ENCODE peak calls at places on chromosomes 12 and 14, in nine cellular contexts. O is neural crest cell; Q is HEK293T; F is gastrocnemius medialis; W is fibroblast of lung; G is NCI-H1105 treated with DMSO at 0.1 percent for 48 hours; A is tibial artery; N is effector memory CD8-positive, alpha-beta T cell; J is NCI-H1694. H is an unnamed sample.

GRCh38 chr14:68966872-68967301 is 12.2 kb downstream of the ACTN1 start:
- DNase-seq in G (no peak), J (no peak), N (no peak), Q (no peak), F (no peak), A (no peak), W (no peak), O (no peak), H (no peak)

GRCh38 chr12:89619764-89620163 is 88.9 kb downstream of the ATP2B1 start:
- DNase-seq in W (no peak), Q (no peak), A (no peak), O (no peak), N (no peak), J (no peak), F (no peak), G (no peak), H (no peak)

GRCh38 chr14:60160422-60160821 is 4.8 kb downstream of the DHRS7 start:
- DNase-seq in A (no peak), W (no peak), J (no peak), Q (no peak), O (no peak), N (no peak), F (no peak), G (no peak), H (no peak)

GRCh38 chr14:51157012-51157411 is 62.1 kb upstream of the TRIM9 start:
- DNase-seq in W (no peak), N (no peak), J (peak; percentile 68), O (no peak), Q (peak; percentile 12), G (peak; percentile 75), A (no peak), F (no peak), H (peak; percentile 21)

GRCh38 chr12:107404981-107405380 is 280.6 kb upstream of the PWP1 start:
- DNase-seq in W (peak; percentile 44), A (no peak), N (no peak), G (peak; percentile 63), Q (peak; percentile 44), F (no peak), O (no peak), J (peak; percentile 14), H (peak; percentile 37)

GRCh38 chr14:21023174-21023573 is 1.7 kb downstream of the NDRG2 start:
- DNase-seq in J (no peak), Q (no peak), F (peak; percentile 49), O (no peak), A (no peak), G (no peak), W (no peak), N (no peak), H (no peak)

GRCh38 chr12:26803552-26803951 is 29.4 kb downstream of the ITPR2 start:
- DNase-seq in G (no peak), Q (no peak), N (no peak), A (no peak), F (no peak), O (no peak), W (peak; percentile 83), J (no peak), H (no peak)

GRCh38 chr12:130787445-130788410 is 51.3 kb downstream of the STX2 start:
- DNase-seq in F (no peak), O (no peak), G (no peak), A (no peak), Q (no peak), W (peak; percentile 76), N (no peak), J (no peak), H (no peak)

GRCh38 chr12:8675471-8676083 is 13.0 kb upstream of the MFAP5 start:
- DNase-seq in W (no peak), G (no peak), F (no peak), N (no peak), J (no peak), A (no peak), O (no peak), Q (no peak), H (no peak)

GRCh38 chr14:64612021-64612380 is 62.2 kb downstream of the PPP1R36 start:
- DNase-seq in G (no peak), F (no peak), J (no peak), O (no peak), Q (no peak), A (no peak), N (no peak), W (peak; percentile 93), H (no peak)

GRCh38 chr12:69935651-69936100 is 110.6 kb downstream of the MYRFL start:
- DNase-seq in W (no peak), O (peak; percentile 22), F (no peak), J (peak; percentile 73), G (no peak), Q (no peak), A (no peak), N (no peak), H (peak; percentile 94)

GRCh38 chr14:75279153-75279738 is 618 bp downstream of the FOS start:
- DNase-seq in J (peak; percentile 29), W (peak; percentile 86), A (peak; percentile 74), G (peak; percentile 66), O (peak; percentile 33), Q (peak; percentile 32), N (no peak), F (peak; percentile 63), H (peak; percentile 58)

GRCh38 chr14:61218765-61219164 is 62.4 kb downstream of the TMEM30B start:
- DNase-seq in N (no peak), Q (no peak), W (no peak), J (no peak), O (no peak), G (no peak), F (peak; percentile 47), A (peak; percentile 39), H (no peak)

GRCh38 chr14:79670811-79671210 is 540.5 kb downstream of the DIO2 start:
- DNase-seq in O (no peak), J (peak; percentile 27), F (no peak), A (no peak), W (no peak), N (no peak), G (no peak), Q (no peak), H (peak; percentile 65)

GRCh38 chr14:99156026-99156425 is 116.0 kb downstream of the BCL11B start:
- DNase-seq in F (no peak), W (no peak), G (no peak), A (peak; percentile 7), J (no peak), N (no peak), Q (no peak), O (no peak), H (no peak)

GRCh38 chr12:123237646-123238329 is 4.6 kb downstream of the MTRFR start:
- DNase-seq in J (peak; percentile 46), A (peak; percentile 76), N (peak; percentile 67), Q (peak; percentile 36), W (peak; percentile 50), F (peak; percentile 33), O (peak; percentile 49), G (peak; percentile 33), H (peak; percentile 72)

GRCh38 chr12:57215668-57216013 is 953 bp upstream of the NXPH4 start:
- DNase-seq in N (peak; percentile 33), J (no peak), A (no peak), W (peak; percentile 30), F (no peak), Q (no peak), G (no peak), O (no peak), H (no peak)

GRCh38 chr14:57139173-57139572 is 129.5 kb downstream of the EXOC5 start:
- DNase-seq in Q (no peak), G (no peak), O (no peak), W (no peak), J (no peak), A (no peak), N (no peak), F (no peak), H (no peak)

GRCh38 chr14:90941705-90942104 is 118.7 kb downstream of the RPS6KA5 start:
- DNase-seq in F (no peak), O (no peak), J (no peak), G (no peak), N (no peak), A (no peak), Q (no peak), W (no peak), H (no peak)

GRCh38 chr12:10220398-10221077 is 7.9 kb downstream of the GABARAPL1 start:
- DNase-seq in J (no peak), Q (no peak), N (no peak), F (peak; percentile 92), W (peak; percentile 70), A (peak; percentile 87), G (no peak), O (no peak), H (peak; percentile 84)

GRCh38 chr12:93743999-93744689 is 67.0 kb downstream of the CRADD start:
- DNase-seq in W (no peak), A (no peak), G (no peak), J (no peak), N (no peak), O (no peak), F (no peak), Q (no peak), H (no peak)

GRCh38 chr12:50533203-50533584 is 28.4 kb downstream of the DIP2B start:
- DNase-seq in Q (no peak), N (no peak), J (no peak), F (no peak), O (no peak), G (no peak), A (no peak), W (no peak), H (no peak)

GRCh38 chr12:219891-220352 is 6.0 kb upstream of the SLC6A12 start:
- DNase-seq in J (peak; percentile 76), Q (peak; percentile 86), G (peak; percentile 4), W (peak; percentile 32), F (peak; percentile 34), N (peak; percentile 23), O (peak; percentile 77), A (peak; percentile 53), H (peak; percentile 56)